ENCODE peak calls at places on chromosomes 4 and X, in five cellular contexts. M is AG09319, Z is GM23338, R is GM12865, E is dorsolateral prefrontal cortex. C is an unnamed sample.
A peak's percentile ranks its signal among the peaks of the same experiment; 100 is the strongest.

GRCh38 chr4:5459236-5459635 is 249.1 kb downstream of the EVC2 start:
- DNase-seq in M (no peak), Z (no peak), R (no peak), E (no peak), C (no peak)

GRCh38 chrX:48677456-48678030 is 6.1 kb upstream of the WAS start:
- DNase-seq in M (no peak), Z (no peak), R (no peak), E (no peak), C (no peak)

GRCh38 chr4:181684310-181684709 is 558.9 kb upstream of the TENM3 start:
- DNase-seq in M (no peak), Z (no peak), R (no peak), E (no peak), C (no peak)

GRCh38 chr4:147362868-147363440 is 117.9 kb upstream of the EDNRA start:
- DNase-seq in M (no peak), Z (no peak), R (no peak), E (no peak), C (no peak)

GRCh38 chrX:44872319-44872816 is 620 bp upstream of the KDM6A start:
- DNase-seq in M (no peak), Z (peak; percentile 41), R (no peak), E (peak; percentile 28), C (no peak)

GRCh38 chr4:8328456-8328855 is 58.9 kb downstream of the HTRA3 start:
- DNase-seq in M (no peak), Z (no peak), R (no peak), E (no peak), C (no peak)

GRCh38 chrX:119887721-119888425 is 7.8 kb upstream of the AKAP14 start:
- DNase-seq in M (no peak), Z (peak; percentile 89), R (peak; percentile 70), E (peak; percentile 19), C (peak; percentile 89)

GRCh38 chr4:84971319-84971932 is 4.9 kb upstream of the WDFY3 start:
- DNase-seq in M (peak; percentile 30), Z (peak; percentile 74), R (peak; percentile 39), E (no peak), C (no peak)

GRCh38 chr4:83657336-83657735 is 121.4 kb downstream of the GPAT3 start:
- DNase-seq in M (no peak), Z (no peak), R (no peak), E (no peak), C (no peak)

GRCh38 chrX:45749375-45749774 is 548.7 kb upstream of the DIPK2B start:
- DNase-seq in M (no peak), Z (peak; percentile 11), R (no peak), E (no peak), C (no peak)

GRCh38 chrX:102599084-102599949 is at the start of gene ARMCX5:
- DNase-seq in M (peak; percentile 59), Z (peak; percentile 90), R (peak; percentile 88), E (peak; percentile 67), C (peak; percentile 87)

GRCh38 chrX:68940601-68941000 is 111.8 kb downstream of the EFNB1 start:
- DNase-seq in M (no peak), Z (no peak), R (no peak), E (no peak), C (peak; percentile 75)

GRCh38 chr4:75011131-75011795 is 78.3 kb downstream of the PARM1 start:
- DNase-seq in M (no peak), Z (no peak), R (no peak), E (no peak), C (no peak)

GRCh38 chr4:96352051-96352517 is 512.2 kb downstream of the PDHA2 start:
- DNase-seq in M (no peak), Z (peak; percentile 67), R (peak; percentile 6), E (peak; percentile 11), C (no peak)

GRCh38 chr4:77002321-77002720 is 52.8 kb downstream of the SEPTIN11 start:
- DNase-seq in M (no peak), Z (no peak), R (no peak), E (no peak), C (no peak)

GRCh38 chrX:115428011-115428410 is 133.0 kb upstream of the PLS3 start:
- DNase-seq in M (no peak), Z (peak; percentile 1), R (no peak), E (no peak), C (no peak)

GRCh38 chr4:59612235-59612634 is 1587.9 kb upstream of the ADGRL3 start:
- DNase-seq in M (no peak), Z (no peak), R (no peak), E (no peak), C (no peak)

GRCh38 chr4:48173055-48173991 is 39.3 kb upstream of the TXK start:
- DNase-seq in M (peak; percentile 24), Z (peak; percentile 19), R (peak; percentile 70), E (no peak), C (no peak)

GRCh38 chr4:171765514-171765913 is 47.7 kb upstream of the GALNTL6 start:
- DNase-seq in M (no peak), Z (no peak), R (no peak), E (no peak), C (no peak)

GRCh38 chr4:1035510-1035909 is 24.1 kb downstream of the FGFRL1 start:
- DNase-seq in M (no peak), Z (no peak), R (no peak), E (peak; percentile 84), C (no peak)
- TF ChIP-seq CTCF in M (no peak), Z (no peak), R (no peak), E (peak; percentile 49), C (no peak)

GRCh38 chrX:129097668-129098067 is 425.6 kb downstream of the SMARCA1 start:
- DNase-seq in M (no peak), Z (no peak), R (no peak), E (no peak), C (no peak)
- TF ChIP-seq CTCF in M (no peak), Z (no peak), R (no peak), E (no peak), C (no peak)

GRCh38 chr4:38785901-38786402 is 3.2 kb upstream of the TLR10 start:
- DNase-seq in M (no peak), Z (no peak), R (peak; percentile 89), E (no peak), C (no peak)
- TF ChIP-seq CTCF in M (no peak), Z (no peak), R (no peak), E (no peak), C (no peak)

DNA sequence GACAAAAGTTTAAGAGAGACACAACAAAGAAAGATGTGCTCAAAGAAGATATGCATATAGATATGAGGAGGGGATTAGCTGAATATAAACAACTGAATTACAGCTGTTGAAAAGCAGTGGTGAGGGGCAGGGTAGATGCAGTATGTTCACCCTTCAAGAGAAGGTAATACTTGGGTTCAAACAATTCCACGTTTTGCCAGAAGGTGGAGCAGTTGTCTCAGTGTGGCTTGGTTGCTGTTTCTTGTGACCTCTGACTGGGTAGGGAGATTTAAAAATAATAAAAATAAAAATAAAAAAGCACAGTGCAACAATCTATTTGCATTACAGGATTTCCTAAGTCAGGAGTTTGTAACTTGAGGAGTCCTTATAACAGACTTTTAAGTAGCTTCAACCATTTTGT is 23.3 kb downstream of the PHOX2B start:
- DNase-seq in M (no peak), Z (peak; percentile 47), R (no peak), E (no peak), C (no peak)
- TF ChIP-seq CTCF in M (no peak), Z (peak; percentile 65), R (peak; percentile 14), E (no peak), C (no peak)

GRCh38 chrX:54786972-54787371 is 11.1 kb downstream of the ITIH6 start:
- DNase-seq in M (no peak), Z (peak; percentile 30), R (peak; percentile 36), E (no peak), C (no peak)

GRCh38 chrX:54788446-54788845 is 9.6 kb downstream of the ITIH6 start:
- DNase-seq in M (no peak), Z (no peak), R (no peak), E (no peak), C (no peak)

DNA sequence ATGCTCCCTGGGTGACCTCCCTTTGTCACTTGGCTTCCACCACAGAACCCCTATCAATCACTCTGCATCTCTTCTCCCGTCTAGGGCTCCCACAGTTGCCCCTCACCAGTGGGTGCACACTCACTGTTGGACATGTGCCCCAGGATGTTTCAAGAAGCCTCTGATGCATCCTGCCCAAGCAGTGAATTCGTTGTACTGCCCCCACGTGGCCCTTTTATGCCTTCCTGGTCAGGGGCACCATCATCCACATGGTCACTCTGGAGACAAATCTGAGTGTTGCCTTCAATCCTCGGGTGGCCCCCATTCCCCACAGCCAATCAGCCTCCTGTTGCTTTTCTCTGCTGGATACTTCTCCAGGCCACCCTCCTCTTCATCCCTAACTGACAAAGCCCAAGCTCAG is 12.2 kb downstream of the ITIH6 start:
- DNase-seq in M (no peak), Z (peak; percentile 41), R (peak; percentile 43), E (no peak), C (no peak)
- TF ChIP-seq CTCF in M (peak; percentile 12), Z (peak; percentile 44), R (peak; percentile 36), E (no peak), C (no peak)

DNA sequence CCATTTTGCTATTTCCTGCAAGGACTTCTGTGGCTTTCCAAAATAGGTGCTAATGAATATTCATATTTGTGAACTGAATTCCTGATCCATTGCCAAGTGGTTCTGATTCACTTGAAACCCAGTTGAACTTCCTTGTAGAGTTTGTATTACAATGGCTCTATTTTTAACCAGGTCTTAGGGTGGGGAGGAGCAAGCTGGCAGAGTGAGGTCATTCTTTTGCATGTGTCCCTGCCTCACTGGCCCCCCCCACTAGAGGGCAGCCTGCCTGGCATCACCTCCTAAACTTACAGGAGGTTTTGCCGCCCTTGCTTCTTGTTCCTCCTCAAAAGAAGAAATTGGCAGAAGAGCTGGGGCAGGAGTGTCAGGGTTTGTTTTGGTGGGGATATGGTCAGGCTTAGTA is 10.5 kb downstream of the PTTG2 start:
- DNase-seq in M (no peak), Z (peak; percentile 82), R (peak; percentile 69), E (no peak), C (no peak)
- TF ChIP-seq CTCF in M (peak; percentile 21), Z (peak; percentile 71), R (peak; percentile 55), E (no peak), C (peak; percentile 44)

GRCh38 chr4:156596026-156596425 is 375.6 kb downstream of the PDGFC start:
- DNase-seq in M (no peak), Z (no peak), R (no peak), E (peak; percentile 34), C (no peak)
- TF ChIP-seq CTCF in M (no peak), Z (no peak), R (no peak), E (no peak), C (no peak)